ENCODE peak calls at places on chromosomes 2 and 18, in four cellular contexts. B is GM12891, I is GM12878, C is K562. X is an unnamed sample.

GRCh38 chr2:53987336-53987921 is 16.6 kb upstream of the PSME4 start:
- DNase-seq in B (no peak), C (no peak), I (no peak), X (no peak)

GRCh38 chr2:6510547-6510946 is 355.2 kb downstream of the CMPK2 start:
- DNase-seq in B (no peak), I (no peak), C (no peak), X (no peak)

GRCh38 chr2:45968946-45969584 is 317.6 kb downstream of the PRKCE start:
- DNase-seq in I (no peak), C (no peak), B (no peak), X (no peak)

GRCh38 chr2:69177785-69178636 is 165.0 kb downstream of the ANTXR1 start:
- DNase-seq in I (no peak), B (no peak), C (peak; percentile 87), X (peak; percentile 96)

GRCh38 chr18:24271381-24272331 is 126.0 kb downstream of the OSBPL1A start:
- DNase-seq in C (peak; percentile 9), I (no peak), B (peak; percentile 44), X (no peak)

GRCh38 chr2:54673501-54673998 is 49.9 kb upstream of the EML6 start:
- DNase-seq in I (no peak), C (no peak), B (no peak), X (no peak)

GRCh38 chr2:137706786-137707613 is 257.3 kb upstream of the HNMT start:
- DNase-seq in I (no peak), B (no peak), C (no peak), X (peak; percentile 99)

GRCh38 chr2:178514664-178515063 is 34.4 kb downstream of the PLEKHA3 start:
- DNase-seq in B (no peak), I (no peak), C (no peak), X (no peak)

GRCh38 chr18:56276466-56276865 is 361.9 kb downstream of the TXNL1 start:
- DNase-seq in B (no peak), I (no peak), C (no peak), X (no peak)

GRCh38 chr2:120809576-120810440 is 74.1 kb downstream of the GLI2 start:
- DNase-seq in B (no peak), C (peak; percentile 5), I (no peak), X (no peak)

GRCh38 chr2:105007367-105007766 is 30.5 kb upstream of the MRPS9 start:
- DNase-seq in B (no peak), C (no peak), I (no peak), X (no peak)

DNA sequence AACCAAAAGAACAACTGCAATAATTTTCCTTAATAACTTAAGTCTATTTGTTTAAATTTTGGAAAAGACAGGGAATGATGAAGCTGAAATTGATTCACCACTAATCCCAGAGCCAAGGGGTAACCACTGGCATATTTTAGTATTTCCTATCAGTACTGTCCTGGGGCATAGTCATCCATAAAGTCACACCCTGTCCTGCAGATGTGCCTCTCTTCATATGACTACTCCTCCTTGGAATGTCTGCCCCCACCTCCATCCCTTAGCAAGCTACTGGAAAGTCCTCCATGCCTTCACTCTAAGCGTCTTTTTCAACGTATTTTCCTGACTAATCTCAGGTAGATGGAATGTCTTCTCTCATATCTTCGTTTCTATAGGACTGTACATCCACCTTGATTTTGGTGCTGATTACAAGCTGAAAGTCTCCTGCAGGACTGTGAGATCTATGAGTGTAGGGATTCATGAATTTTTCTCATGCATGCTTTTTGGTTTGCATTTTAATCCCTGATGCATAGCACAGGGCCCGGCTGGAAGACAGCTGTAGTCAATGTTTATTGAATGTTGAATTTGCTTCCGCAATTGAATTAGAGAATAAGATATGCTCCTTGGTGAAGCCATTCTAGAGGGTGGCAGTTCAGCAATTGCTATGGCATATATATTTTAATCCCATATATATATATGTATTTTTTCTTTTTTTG is 85.6 kb downstream of the MOGAT1 start:
- DNase-seq in C (no peak), I (no peak), B (no peak), X (no peak)
- TF ChIP-seq SPI1 in C (no peak), I (no peak), B (no peak), X (no peak)

GRCh38 chr2:32852821-32853220 is 93.9 kb upstream of the LTBP1 start:
- DNase-seq in C (no peak), B (no peak), I (no peak), X (no peak)
- TF ChIP-seq SPI1 in C (no peak), B (no peak), I (no peak), X (no peak)

GRCh38 chr2:201232125-201232815 is 28.1 kb upstream of the CASP8 start:
- DNase-seq in I (peak; percentile 80), B (peak; percentile 54), C (peak; percentile 95), X (peak; percentile 98)

GRCh38 chr2:201237486-201238241 is 22.7 kb upstream of the CASP8 start:
- DNase-seq in B (no peak), I (no peak), C (no peak), X (peak; percentile 69)

GRCh38 chr2:201234167-201235139 is 25.9 kb upstream of the CASP8 start:
- DNase-seq in C (no peak), I (no peak), B (no peak), X (no peak)

GRCh38 chr2:201233192-201234166 is 26.9 kb upstream of the CASP8 start:
- DNase-seq in I (peak; percentile 91), B (peak; percentile 46), C (peak; percentile 92), X (peak; percentile 92)

DNA sequence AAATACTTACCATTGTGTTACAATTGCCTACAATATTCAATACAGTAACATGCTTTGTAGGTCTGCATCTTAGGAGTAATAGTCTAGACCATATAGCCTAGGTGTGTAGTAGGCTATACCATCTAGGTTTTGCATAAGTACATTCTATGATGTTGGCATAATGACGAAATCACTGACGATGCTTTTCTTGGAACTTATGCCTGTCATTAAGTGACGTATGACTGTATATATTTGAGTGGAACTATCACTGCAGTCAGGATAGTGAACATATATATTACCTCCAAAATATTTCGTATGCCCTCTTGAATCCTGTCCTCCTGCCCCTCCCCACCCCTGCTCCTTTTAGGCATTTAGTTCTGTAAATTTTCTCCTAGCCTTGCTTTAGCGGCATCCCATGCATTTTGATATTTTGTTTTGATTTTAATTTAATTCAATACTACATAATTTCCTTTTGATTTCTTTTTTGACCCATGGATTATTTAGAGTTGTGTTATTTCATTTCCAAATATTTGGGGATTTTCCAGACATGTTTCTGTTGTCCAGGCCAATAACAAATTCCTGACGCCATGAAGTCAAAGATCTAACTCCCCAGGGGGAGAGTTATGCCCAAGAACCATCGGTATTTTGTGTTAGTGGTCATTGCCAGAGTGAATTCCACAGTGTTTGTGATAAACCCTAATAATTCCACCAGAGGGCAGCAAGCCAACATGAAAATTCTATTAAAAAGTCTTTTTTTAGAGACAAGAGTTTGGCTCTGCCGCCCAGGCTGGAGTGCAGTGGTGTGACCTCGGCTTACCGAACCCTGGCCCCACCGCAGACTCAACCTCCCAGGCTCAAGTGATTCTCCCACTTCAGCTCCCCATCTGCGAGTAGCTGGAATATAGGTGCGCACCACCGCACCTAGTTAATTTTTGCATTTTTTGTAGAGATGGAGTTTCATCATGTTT is 24.2 kb upstream of the CASP8 start:
- DNase-seq in I (no peak), C (peak; percentile 69), B (no peak), X (peak; percentile 77)
- TF ChIP-seq SPI1 in I (no peak), C (no peak), B (no peak), X (no peak)

GRCh38 chr2:143649226-143649625 is 520.0 kb downstream of the ARHGAP15 start:
- DNase-seq in B (no peak), I (no peak), C (no peak), X (no peak)

GRCh38 chr2:143652692-143653091 is 523.5 kb downstream of the ARHGAP15 start:
- DNase-seq in B (no peak), C (no peak), I (no peak), X (no peak)
- TF ChIP-seq SPI1 in B (no peak), C (no peak), I (no peak), X (no peak)